ENCODE peak calls at places on chromosomes 7 and 10, in nine cellular contexts. U is OCI-LY7, L is WTC11, B is HFFc6, X is fibroblast of pulmonary artery, S is endothelial cell, O is foreskin fibroblast, G is brain microvascular endothelial cell, Q is AG10803. F is an unnamed sample.

GRCh38 chr7:122413339-122413738 is 108.8 kb upstream of the FEZF1 start:
- DNase-seq in X (no peak), Q (no peak), G (no peak), O (no peak), L (no peak), B (no peak), U (no peak), S (no peak), F (no peak)

GRCh38 chr10:93554760-93555432 is 11.6 kb upstream of the FFAR4 start:
- DNase-seq in O (peak; percentile 40), X (peak; percentile 79), L (peak; percentile 85), B (peak; percentile 53), Q (peak; percentile 45), G (peak; percentile 75), S (peak; percentile 85), U (peak; percentile 77), F (peak; percentile 74)

GRCh38 chr10:75379234-75379724 is 22.3 kb downstream of the ZNF503 start:
- DNase-seq in L (no peak), S (no peak), X (no peak), B (no peak), O (no peak), U (no peak), Q (peak; percentile 53), G (no peak), F (no peak)

GRCh38 chr10:108789911-108790310 is 1133.4 kb downstream of the XPNPEP1 start:
- DNase-seq in X (peak; percentile 22), U (no peak), L (no peak), B (peak; percentile 63), G (no peak), O (peak; percentile 38), Q (peak; percentile 58), S (no peak), F (no peak)

GRCh38 chr10:794382-794956 is 105.0 kb upstream of the DIP2C start:
- DNase-seq in B (peak; percentile 33), G (no peak), L (no peak), X (no peak), S (no peak), O (no peak), Q (peak; percentile 50), U (no peak), F (no peak)

GRCh38 chr7:16934947-16935742 is 53.4 kb upstream of the AGR3 start:
- DNase-seq in G (no peak), Q (peak; percentile 23), U (no peak), X (no peak), L (no peak), S (no peak), B (no peak), O (peak; percentile 44), F (no peak)

GRCh38 chr7:92595281-92595680 is 5.1 kb upstream of the FAM133B start:
- DNase-seq in S (no peak), O (peak; percentile 66), G (no peak), B (peak; percentile 88), U (no peak), Q (peak; percentile 78), L (no peak), X (no peak), F (no peak)

GRCh38 chr10:79285315-79286185 is 61.7 kb upstream of the PPIF start:
- DNase-seq in B (no peak), S (no peak), O (no peak), X (no peak), G (no peak), U (peak; percentile 36), Q (no peak), L (no peak), F (peak; percentile 88)

GRCh38 chr10:62616885-62617635 is 187.5 kb upstream of the ADO start:
- DNase-seq in Q (no peak), O (no peak), B (no peak), G (no peak), X (no peak), S (no peak), U (peak; percentile 57), L (no peak), F (no peak)

GRCh38 chr7:27579565-27579964 is 83.1 kb downstream of the HIBADH start:
- DNase-seq in U (no peak), X (no peak), B (peak; percentile 4), L (no peak), G (no peak), Q (no peak), O (no peak), S (no peak), F (no peak)

GRCh38 chr7:42573904-42574692 is 337.1 kb upstream of the GLI3 start:
- DNase-seq in S (no peak), B (no peak), L (no peak), O (peak; percentile 4), X (peak; percentile 33), U (no peak), Q (peak; percentile 16), G (no peak), F (no peak)

GRCh38 chr10:110392860-110393732 is 88.4 kb upstream of the SMNDC1 start:
- DNase-seq in G (no peak), O (peak; percentile 92), L (no peak), S (no peak), U (no peak), Q (peak; percentile 92), B (peak; percentile 41), X (peak; percentile 84), F (no peak)

GRCh38 chr7:106217089-106217542 is 67.7 kb downstream of the NAMPT start:
- DNase-seq in U (no peak), B (peak; percentile 34), G (peak; percentile 28), L (no peak), X (peak; percentile 97), Q (peak; percentile 23), O (peak; percentile 87), S (no peak), F (no peak)

GRCh38 chr7:123242467-123243097 is 42.8 kb upstream of the SLC13A1 start:
- DNase-seq in O (no peak), G (no peak), U (no peak), B (no peak), Q (no peak), S (no peak), L (no peak), X (no peak), F (no peak)

GRCh38 chr10:24341371-24341770 is 132.4 kb downstream of the KIAA1217 start:
- DNase-seq in Q (no peak), U (no peak), S (no peak), G (no peak), L (no peak), O (no peak), X (peak; percentile 34), B (no peak), F (no peak)

GRCh38 chr7:24700446-24701044 is 56.7 kb downstream of the GSDME start:
- DNase-seq in U (no peak), Q (peak; percentile 13), X (no peak), S (no peak), L (no peak), O (no peak), G (no peak), B (no peak), F (no peak)

GRCh38 chr10:124248056-124248455 is 154.7 kb upstream of the CHST15 start:
- DNase-seq in B (no peak), O (no peak), L (no peak), U (no peak), X (no peak), S (no peak), G (no peak), Q (no peak), F (no peak)

GRCh38 chr7:73734619-73735525 is 3.7 kb downstream of the ABHD11 start:
- DNase-seq in G (peak; percentile 66), S (peak; percentile 79), U (peak; percentile 91), L (peak; percentile 89), O (peak; percentile 57), X (peak; percentile 85), Q (peak; percentile 90), B (peak; percentile 50), F (peak; percentile 71)

GRCh38 chr7:38955892-38956291 is 21.8 kb upstream of the POU6F2 start:
- DNase-seq in L (no peak), U (no peak), O (no peak), Q (no peak), G (no peak), X (no peak), S (no peak), B (no peak), F (no peak)

GRCh38 chr7:38953971-38954370 is 23.7 kb upstream of the POU6F2 start:
- DNase-seq in Q (no peak), X (no peak), L (no peak), G (no peak), S (no peak), U (no peak), B (no peak), O (no peak), F (no peak)

GRCh38 chr7:38950309-38950708 is 27.4 kb upstream of the POU6F2 start:
- DNase-seq in O (no peak), Q (no peak), G (no peak), X (peak; percentile 17), B (no peak), L (no peak), S (no peak), U (no peak), F (no peak)

GRCh38 chr7:38953227-38953626 is 24.5 kb upstream of the POU6F2 start:
- DNase-seq in X (no peak), B (no peak), Q (no peak), U (no peak), L (no peak), S (no peak), O (no peak), G (no peak), F (no peak)

GRCh38 chr7:38951213-38951612 is 26.5 kb upstream of the POU6F2 start:
- DNase-seq in S (no peak), X (no peak), Q (no peak), U (no peak), B (no peak), G (no peak), O (no peak), L (no peak), F (no peak)
- TF ChIP-seq CTCF in S (no peak), X (no peak), Q (no peak), U (no peak), B (no peak), G (no peak), O (no peak), L (no peak), F (no peak)

GRCh38 chr7:7924303-7924702 is 44.3 kb upstream of the GLCCI1 start:
- DNase-seq in Q (no peak), O (no peak), X (no peak), U (no peak), L (no peak), S (no peak), G (no peak), B (no peak), F (no peak)
- TF ChIP-seq CTCF in Q (no peak), O (no peak), X (no peak), U (no peak), L (no peak), S (no peak), G (no peak), B (no peak), F (no peak)

DNA sequence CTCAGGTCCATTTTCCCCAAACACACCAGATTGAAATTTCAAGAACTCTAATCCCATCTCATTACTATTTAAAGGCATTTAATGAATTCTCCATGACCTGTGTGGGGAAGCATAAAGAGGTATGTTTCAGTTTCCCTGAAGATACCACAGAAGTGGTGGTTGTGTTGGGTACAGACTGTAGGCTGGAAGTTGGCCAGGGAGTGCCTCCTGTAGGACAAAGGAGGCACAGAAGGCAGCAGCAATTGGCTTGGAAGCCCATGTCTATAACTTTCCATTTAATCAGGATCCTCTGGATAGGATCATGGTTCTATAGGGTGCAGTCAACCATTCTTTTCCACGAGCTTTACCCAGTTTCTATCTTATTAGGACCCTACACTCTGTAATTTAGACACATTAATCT is 8.6 kb upstream of the BET1 start:
- DNase-seq in B (no peak), U (no peak), Q (no peak), G (no peak), L (no peak), X (no peak), O (no peak), S (no peak), F (no peak)
- TF ChIP-seq CTCF in B (peak; percentile 16), U (no peak), Q (no peak), G (no peak), L (no peak), X (no peak), O (no peak), S (no peak), F (no peak)

GRCh38 chr7:150357771-150358427 is 10.7 kb upstream of the REPIN1 start:
- DNase-seq in X (no peak), Q (no peak), O (no peak), L (no peak), S (no peak), G (no peak), B (no peak), U (no peak), F (no peak)
- TF ChIP-seq CTCF in X (no peak), Q (no peak), O (no peak), L (no peak), S (no peak), G (no peak), B (no peak), U (peak; percentile 11), F (no peak)

F was measured in GM20000.